ENCODE peak calls at places on chromosomes 1 and 21, in seven cellular contexts. One of them, this sample, is unnamed.

GRCh38 chr1:232538224-232538942 is 91.5 kb downstream of the SIPA1L2 start:
- DNase-seq in AG10803: peak; percentile 34
- DNase-seq in DMS53: peak; percentile 46
- DNase-seq in EH: peak; percentile 32
- DNase-seq in LoVo: peak; percentile 58
- DNase-seq in activated CD4-positive, alpha-beta T cell treated with anti-CD3 and anti-CD28 coated beads for 24 hours: no peak
- DNase-seq in WERI-Rb-1: no peak
- DNase-seq in this sample: no peak

GRCh38 chr1:27349784-27350672 is 8.2 kb downstream of the SYTL1 start:
- DNase-seq in EH: peak; percentile 71
- DNase-seq in LoVo: no peak
- DNase-seq in WERI-Rb-1: peak; percentile 83
- DNase-seq in activated CD4-positive, alpha-beta T cell treated with anti-CD3 and anti-CD28 coated beads for 24 hours: no peak
- DNase-seq in AG10803: peak; percentile 55
- DNase-seq in DMS53: peak; percentile 97
- DNase-seq in this sample: no peak

GRCh38 chr1:103145449-103145848 is 37.1 kb upstream of the COL11A1 start:
- DNase-seq in DMS53: no peak
- DNase-seq in LoVo: no peak
- DNase-seq in activated CD4-positive, alpha-beta T cell treated with anti-CD3 and anti-CD28 coated beads for 24 hours: no peak
- DNase-seq in AG10803: no peak
- DNase-seq in EH: no peak
- DNase-seq in WERI-Rb-1: no peak
- DNase-seq in this sample: no peak

GRCh38 chr1:160767417-160768294 is 28.3 kb upstream of the LY9 start:
- DNase-seq in WERI-Rb-1: no peak
- DNase-seq in EH: peak; percentile 23
- DNase-seq in AG10803: no peak
- DNase-seq in DMS53: peak; percentile 33
- DNase-seq in LoVo: no peak
- DNase-seq in activated CD4-positive, alpha-beta T cell treated with anti-CD3 and anti-CD28 coated beads for 24 hours: peak; percentile 41
- DNase-seq in this sample: no peak

GRCh38 chr21:17818158-17819113 is 720 bp downstream of the C21orf91 start:
- DNase-seq in EH: peak; percentile 41
- DNase-seq in LoVo: peak; percentile 9
- DNase-seq in AG10803: peak; percentile 20
- DNase-seq in activated CD4-positive, alpha-beta T cell treated with anti-CD3 and anti-CD28 coated beads for 24 hours: no peak
- DNase-seq in DMS53: peak; percentile 66
- DNase-seq in WERI-Rb-1: peak; percentile 27
- DNase-seq in this sample: peak; percentile 27

GRCh38 chr1:154276797-154277196 is 4.4 kb downstream of the HAX1 start:
- DNase-seq in LoVo: no peak
- DNase-seq in WERI-Rb-1: peak; percentile 68
- DNase-seq in activated CD4-positive, alpha-beta T cell treated with anti-CD3 and anti-CD28 coated beads for 24 hours: no peak
- DNase-seq in AG10803: no peak
- DNase-seq in DMS53: peak; percentile 25
- DNase-seq in EH: peak; percentile 6
- DNase-seq in this sample: no peak

GRCh38 chr1:108612496-108612895 is 48.4 kb downstream of the HENMT1 start:
- DNase-seq in DMS53: no peak
- DNase-seq in AG10803: no peak
- DNase-seq in activated CD4-positive, alpha-beta T cell treated with anti-CD3 and anti-CD28 coated beads for 24 hours: no peak
- DNase-seq in LoVo: no peak
- DNase-seq in WERI-Rb-1: no peak
- DNase-seq in EH: no peak
- DNase-seq in this sample: no peak

GRCh38 chr1:100304227-100304626 is 38.2 kb downstream of the RTCA start:
- DNase-seq in DMS53: no peak
- DNase-seq in LoVo: no peak
- DNase-seq in activated CD4-positive, alpha-beta T cell treated with anti-CD3 and anti-CD28 coated beads for 24 hours: no peak
- DNase-seq in EH: no peak
- DNase-seq in AG10803: no peak
- DNase-seq in WERI-Rb-1: no peak
- DNase-seq in this sample: no peak

GRCh38 chr1:27405074-27405473 is 12.7 kb downstream of the GPR3 start:
- DNase-seq in AG10803: peak; percentile 93
- DNase-seq in activated CD4-positive, alpha-beta T cell treated with anti-CD3 and anti-CD28 coated beads for 24 hours: no peak
- DNase-seq in DMS53: no peak
- DNase-seq in WERI-Rb-1: peak; percentile 51
- DNase-seq in LoVo: no peak
- DNase-seq in EH: peak; percentile 76
- DNase-seq in this sample: no peak

GRCh38 chr1:31760422-31760900 is 3.7 kb downstream of the ADGRB2 start:
- DNase-seq in EH: peak; percentile 21
- DNase-seq in DMS53: peak; percentile 84
- DNase-seq in WERI-Rb-1: peak; percentile 64
- DNase-seq in activated CD4-positive, alpha-beta T cell treated with anti-CD3 and anti-CD28 coated beads for 24 hours: no peak
- DNase-seq in LoVo: no peak
- DNase-seq in AG10803: no peak
- DNase-seq in this sample: no peak

GRCh38 chr1:26112407-26112775 is 767 bp downstream of the PDIK1L start:
- DNase-seq in WERI-Rb-1: no peak
- DNase-seq in EH: peak; percentile 20
- DNase-seq in DMS53: no peak
- DNase-seq in activated CD4-positive, alpha-beta T cell treated with anti-CD3 and anti-CD28 coated beads for 24 hours: no peak
- DNase-seq in AG10803: no peak
- DNase-seq in LoVo: no peak
- DNase-seq in this sample: no peak

GRCh38 chr1:210796421-210796820 is 337.5 kb downstream of the KCNH1 start:
- DNase-seq in activated CD4-positive, alpha-beta T cell treated with anti-CD3 and anti-CD28 coated beads for 24 hours: no peak
- DNase-seq in AG10803: no peak
- DNase-seq in DMS53: no peak
- DNase-seq in WERI-Rb-1: peak; percentile 25
- DNase-seq in LoVo: no peak
- DNase-seq in EH: no peak
- DNase-seq in this sample: peak; percentile 65

GRCh38 chr1:9150582-9151290 is 21.8 kb upstream of the GPR157 start:
- DNase-seq in WERI-Rb-1: no peak
- DNase-seq in AG10803: peak; percentile 62
- DNase-seq in activated CD4-positive, alpha-beta T cell treated with anti-CD3 and anti-CD28 coated beads for 24 hours: no peak
- DNase-seq in DMS53: no peak
- DNase-seq in LoVo: no peak
- DNase-seq in EH: peak; percentile 20
- DNase-seq in this sample: peak; percentile 29

GRCh38 chr1:26161408-26162219 is 2.7 kb downstream of the FAM110D start:
- DNase-seq in EH: peak; percentile 59
- DNase-seq in DMS53: peak; percentile 82
- DNase-seq in WERI-Rb-1: peak; percentile 65
- DNase-seq in activated CD4-positive, alpha-beta T cell treated with anti-CD3 and anti-CD28 coated beads for 24 hours: no peak
- DNase-seq in AG10803: peak; percentile 39
- DNase-seq in LoVo: peak; percentile 70
- DNase-seq in this sample: peak; percentile 26

GRCh38 chr1:247096958-247097357 is 7.2 kb downstream of the ZNF669 start:
- DNase-seq in EH: no peak
- DNase-seq in WERI-Rb-1: no peak
- DNase-seq in activated CD4-positive, alpha-beta T cell treated with anti-CD3 and anti-CD28 coated beads for 24 hours: no peak
- DNase-seq in DMS53: no peak
- DNase-seq in AG10803: no peak
- DNase-seq in LoVo: no peak
- DNase-seq in this sample: no peak

GRCh38 chr1:30879126-30879786 is 29.3 kb downstream of the SDC3 start:
- DNase-seq in WERI-Rb-1: no peak
- DNase-seq in DMS53: peak; percentile 53
- DNase-seq in AG10803: no peak
- DNase-seq in activated CD4-positive, alpha-beta T cell treated with anti-CD3 and anti-CD28 coated beads for 24 hours: no peak
- DNase-seq in LoVo: no peak
- DNase-seq in EH: peak; percentile 47
- DNase-seq in this sample: no peak

GRCh38 chr1:188822248-188822647 is 1655.4 kb downstream of the BRINP3 start:
- DNase-seq in LoVo: no peak
- DNase-seq in activated CD4-positive, alpha-beta T cell treated with anti-CD3 and anti-CD28 coated beads for 24 hours: no peak
- DNase-seq in DMS53: peak; percentile 52
- DNase-seq in WERI-Rb-1: no peak
- DNase-seq in AG10803: no peak
- DNase-seq in EH: no peak
- DNase-seq in this sample: no peak

GRCh38 chr1:184563308-184563707 is 176.5 kb downstream of the C1orf21 start:
- DNase-seq in DMS53: peak; percentile 55
- DNase-seq in LoVo: no peak
- DNase-seq in WERI-Rb-1: no peak
- DNase-seq in EH: peak; percentile 46
- DNase-seq in activated CD4-positive, alpha-beta T cell treated with anti-CD3 and anti-CD28 coated beads for 24 hours: no peak
- DNase-seq in AG10803: peak; percentile 37
- DNase-seq in this sample: peak; percentile 48

GRCh38 chr1:220271706-220272046 is 577 bp downstream of the RAB3GAP2 start:
- DNase-seq in LoVo: peak; percentile 11
- DNase-seq in AG10803: peak; percentile 42
- DNase-seq in activated CD4-positive, alpha-beta T cell treated with anti-CD3 and anti-CD28 coated beads for 24 hours: no peak
- DNase-seq in EH: peak; percentile 54
- DNase-seq in DMS53: peak; percentile 65
- DNase-seq in WERI-Rb-1: no peak
- DNase-seq in this sample: no peak

GRCh38 chr1:213366141-213366831 is 315.2 kb downstream of the RPS6KC1 start:
- DNase-seq in WERI-Rb-1: no peak
- DNase-seq in DMS53: no peak
- DNase-seq in AG10803: no peak
- DNase-seq in LoVo: no peak
- DNase-seq in EH: no peak
- DNase-seq in activated CD4-positive, alpha-beta T cell treated with anti-CD3 and anti-CD28 coated beads for 24 hours: no peak
- DNase-seq in this sample: no peak

GRCh38 chr1:84715620-84716019 is 25.4 kb upstream of the SSX2IP start:
- DNase-seq in LoVo: no peak
- DNase-seq in EH: no peak
- DNase-seq in WERI-Rb-1: peak; percentile 93
- DNase-seq in AG10803: no peak
- DNase-seq in DMS53: no peak
- DNase-seq in activated CD4-positive, alpha-beta T cell treated with anti-CD3 and anti-CD28 coated beads for 24 hours: no peak
- DNase-seq in this sample: no peak

GRCh38 chr1:76861149-76861548 is 6.1 kb upstream of the ST6GALNAC5 start:
- DNase-seq in EH: no peak
- DNase-seq in DMS53: no peak
- DNase-seq in activated CD4-positive, alpha-beta T cell treated with anti-CD3 and anti-CD28 coated beads for 24 hours: no peak
- DNase-seq in LoVo: no peak
- DNase-seq in AG10803: no peak
- DNase-seq in WERI-Rb-1: no peak
- DNase-seq in this sample: no peak

GRCh38 chr1:226690460-226690982 is 48.6 kb downstream of the ITPKB start:
- DNase-seq in LoVo: no peak
- DNase-seq in DMS53: peak; percentile 96
- DNase-seq in AG10803: no peak
- DNase-seq in EH: no peak
- DNase-seq in WERI-Rb-1: no peak
- DNase-seq in activated CD4-positive, alpha-beta T cell treated with anti-CD3 and anti-CD28 coated beads for 24 hours: no peak
- DNase-seq in this sample: no peak

GRCh38 chr1:28663871-28664470 is 4.6 kb upstream of the GMEB1 start:
- DNase-seq in EH: no peak
- DNase-seq in WERI-Rb-1: no peak
- DNase-seq in AG10803: peak; percentile 25
- DNase-seq in activated CD4-positive, alpha-beta T cell treated with anti-CD3 and anti-CD28 coated beads for 24 hours: no peak
- DNase-seq in DMS53: no peak
- DNase-seq in LoVo: no peak
- DNase-seq in this sample: no peak

GRCh38 chr1:23163395-23163794 is 5.3 kb downstream of the LUZP1 start:
- DNase-seq in WERI-Rb-1: no peak
- DNase-seq in EH: no peak
- DNase-seq in activated CD4-positive, alpha-beta T cell treated with anti-CD3 and anti-CD28 coated beads for 24 hours: no peak
- DNase-seq in DMS53: no peak
- DNase-seq in LoVo: no peak
- DNase-seq in AG10803: peak; percentile 39
- DNase-seq in this sample: no peak

GRCh38 chr1:154431586-154432373 is 26.6 kb downstream of the IL6R start:
- DNase-seq in activated CD4-positive, alpha-beta T cell treated with anti-CD3 and anti-CD28 coated beads for 24 hours: peak; percentile 47
- DNase-seq in LoVo: no peak
- DNase-seq in EH: peak; percentile 92
- DNase-seq in AG10803: peak; percentile 97
- DNase-seq in DMS53: no peak
- DNase-seq in WERI-Rb-1: no peak
- DNase-seq in this sample: no peak

GRCh38 chr1:35364732-35365131 is 96.2 kb downstream of the ZMYM4 start:
- DNase-seq in WERI-Rb-1: no peak
- DNase-seq in EH: no peak
- DNase-seq in AG10803: no peak
- DNase-seq in activated CD4-positive, alpha-beta T cell treated with anti-CD3 and anti-CD28 coated beads for 24 hours: no peak
- DNase-seq in DMS53: no peak
- DNase-seq in LoVo: no peak
- DNase-seq in this sample: no peak

GRCh38 chr1:181318022-181318857 is 165.1 kb upstream of the CACNA1E start:
- DNase-seq in WERI-Rb-1: peak; percentile 7
- DNase-seq in LoVo: no peak
- DNase-seq in AG10803: no peak
- DNase-seq in activated CD4-positive, alpha-beta T cell treated with anti-CD3 and anti-CD28 coated beads for 24 hours: no peak
- DNase-seq in EH: no peak
- DNase-seq in DMS53: peak; percentile 40
- DNase-seq in this sample: no peak

GRCh38 chr1:159009704-159010361 is at the start of gene IFI16:
- DNase-seq in DMS53: peak; percentile 22
- DNase-seq in AG10803: peak; percentile 93
- DNase-seq in LoVo: peak; percentile 42
- DNase-seq in EH: peak; percentile 96
- DNase-seq in WERI-Rb-1: no peak
- DNase-seq in activated CD4-positive, alpha-beta T cell treated with anti-CD3 and anti-CD28 coated beads for 24 hours: peak; percentile 64
- DNase-seq in this sample: no peak